ENCODE peak calls at places on chromosomes 1 and 21, in ten cellular contexts. One of them, this sample, is unnamed. For H3K4me1, the result is how much of the 10 kb centered on the place peaks cover.

GRCh38 chr1:227894831-227895451 is 52.8 kb downstream of the WNT9A start:
- DNase-seq in A549: no peak
- DNase-seq in Peyer's patch: peak
- DNase-seq in IMR-90: no peak
- DNase-seq in adrenal gland: no peak
- DNase-seq in H1: no peak
- DNase-seq in body of pancreas: peak
- DNase-seq in upper lobe of left lung: peak
- DNase-seq in suprapubic skin: peak
- DNase-seq in heart left ventricle: no peak
- DNase-seq in this sample: no peak

GRCh38 chr1:78005755-78006154 is 1.0 kb downstream of the DNAJB4 start:
- DNase-seq in A549: peak
- DNase-seq in Peyer's patch: no peak
- DNase-seq in IMR-90: peak
- DNase-seq in adrenal gland: peak
- DNase-seq in H1: no peak
- DNase-seq in body of pancreas: peak
- DNase-seq in upper lobe of left lung: no peak
- DNase-seq in suprapubic skin: no peak
- DNase-seq in heart left ventricle: no peak
- DNase-seq in this sample: no peak

GRCh38 chr1:184827600-184828368 is 73.1 kb upstream of the EDEM3 start:
- DNase-seq in A549: no peak
- DNase-seq in Peyer's patch: no peak
- DNase-seq in IMR-90: peak
- DNase-seq in adrenal gland: peak
- DNase-seq in H1: peak
- DNase-seq in body of pancreas: no peak
- DNase-seq in upper lobe of left lung: no peak
- DNase-seq in suprapubic skin: no peak
- DNase-seq in heart left ventricle: no peak
- DNase-seq in this sample: no peak

GRCh38 chr1:218553197-218553596 is 208.1 kb downstream of the TGFB2 start:
- DNase-seq in A549: no peak
- DNase-seq in Peyer's patch: no peak
- DNase-seq in IMR-90: no peak
- DNase-seq in adrenal gland: no peak
- DNase-seq in H1: no peak
- DNase-seq in body of pancreas: no peak
- DNase-seq in upper lobe of left lung: no peak
- DNase-seq in suprapubic skin: no peak
- DNase-seq in heart left ventricle: no peak
- DNase-seq in this sample: no peak

GRCh38 chr1:30911061-30911954 is 2.8 kb upstream of the SDC3 start:
- DNase-seq in A549: peak
- DNase-seq in Peyer's patch: peak
- DNase-seq in IMR-90: peak
- DNase-seq in adrenal gland: peak
- DNase-seq in H1: peak
- DNase-seq in body of pancreas: peak
- DNase-seq in upper lobe of left lung: peak
- DNase-seq in suprapubic skin: peak
- DNase-seq in heart left ventricle: peak
- DNase-seq in this sample: peak

GRCh38 chr21:26041441-26042180 is 129.0 kb downstream of the APP start:
- DNase-seq in A549: no peak
- DNase-seq in Peyer's patch: no peak
- DNase-seq in IMR-90: peak
- DNase-seq in adrenal gland: peak
- DNase-seq in H1: no peak
- DNase-seq in body of pancreas: no peak
- DNase-seq in upper lobe of left lung: no peak
- DNase-seq in suprapubic skin: no peak
- DNase-seq in heart left ventricle: no peak
- DNase-seq in this sample: no peak

GRCh38 chr1:91501527-91501859 is 842 bp downstream of the CDC7 start:
- DNase-seq in A549: no peak
- DNase-seq in Peyer's patch: no peak
- DNase-seq in IMR-90: peak
- DNase-seq in adrenal gland: no peak
- DNase-seq in H1: no peak
- DNase-seq in body of pancreas: no peak
- DNase-seq in upper lobe of left lung: no peak
- DNase-seq in suprapubic skin: no peak
- DNase-seq in heart left ventricle: no peak
- DNase-seq in this sample: no peak

GRCh38 chr1:43531906-43532584 is 1.4 kb downstream of the PTPRF start:
- DNase-seq in A549: no peak
- DNase-seq in Peyer's patch: no peak
- DNase-seq in IMR-90: no peak
- DNase-seq in adrenal gland: no peak
- DNase-seq in H1: no peak
- DNase-seq in body of pancreas: no peak
- DNase-seq in upper lobe of left lung: no peak
- DNase-seq in suprapubic skin: no peak
- DNase-seq in heart left ventricle: no peak
- DNase-seq in this sample: no peak

GRCh38 chr1:158793604-158794003 is 12.6 kb upstream of the OR6N2 start:
- DNase-seq in A549: no peak
- DNase-seq in Peyer's patch: peak
- DNase-seq in IMR-90: no peak
- DNase-seq in adrenal gland: no peak
- DNase-seq in H1: no peak
- DNase-seq in body of pancreas: no peak
- DNase-seq in upper lobe of left lung: no peak
- DNase-seq in suprapubic skin: no peak
- DNase-seq in heart left ventricle: no peak
- DNase-seq in this sample: no peak

DNA sequence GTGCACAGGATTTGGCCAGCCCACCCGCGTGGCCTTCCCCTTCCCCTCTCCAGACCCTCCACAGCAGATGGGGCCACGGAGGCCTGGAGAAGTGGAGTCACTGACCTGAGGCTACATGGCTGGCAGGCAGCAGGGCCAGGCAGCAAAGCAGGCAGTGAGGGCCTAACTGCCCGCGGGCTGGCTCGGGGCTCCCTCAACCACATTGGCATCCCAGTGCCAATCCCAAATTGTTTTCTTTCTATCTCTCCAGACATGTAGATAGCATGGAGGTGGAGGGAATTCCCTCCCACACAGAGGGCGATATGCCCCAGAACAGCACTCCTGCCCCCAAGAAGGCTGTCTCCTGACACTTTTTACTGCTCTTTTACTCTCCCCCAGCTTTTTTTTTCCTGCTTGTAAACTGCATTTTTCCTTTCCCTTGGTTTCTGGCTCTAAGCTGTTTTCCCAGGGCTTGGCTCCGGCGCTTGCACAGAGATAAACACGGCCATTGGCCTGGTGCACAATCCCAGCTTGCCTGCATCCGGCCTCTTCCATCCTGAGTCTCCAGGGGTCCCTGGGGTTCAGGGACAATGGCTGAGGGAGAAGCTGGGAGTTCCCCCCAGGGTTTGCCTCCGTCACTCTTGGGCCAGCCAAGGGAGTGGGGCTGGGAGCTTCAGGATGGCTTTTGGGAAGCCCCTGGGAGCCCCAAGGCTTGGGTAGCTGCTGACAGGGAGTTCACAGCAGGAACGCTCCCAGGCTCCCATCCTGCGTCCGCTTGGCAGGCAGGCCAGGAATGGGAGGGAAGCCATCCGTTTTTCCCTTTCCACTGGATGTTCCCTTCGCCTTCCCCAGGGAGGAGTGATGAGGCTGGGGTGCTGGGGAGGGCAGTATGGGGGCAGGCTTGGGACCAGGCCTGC is 7.0 kb downstream of the EPHX1 start:
- DNase-seq in A549: no peak
- DNase-seq in Peyer's patch: no peak
- DNase-seq in IMR-90: peak
- DNase-seq in adrenal gland: peak
- DNase-seq in H1: no peak
- DNase-seq in body of pancreas: peak
- DNase-seq in upper lobe of left lung: no peak
- DNase-seq in suprapubic skin: no peak
- DNase-seq in heart left ventricle: peak
- DNase-seq in this sample: no peak
- H3K4me1 ChIP-seq in A549: half or more
- H3K4me1 ChIP-seq in Peyer's patch: half or more
- H3K4me1 ChIP-seq in IMR-90: under half
- H3K4me1 ChIP-seq in adrenal gland: half or more
- H3K4me1 ChIP-seq in H1: under half
- H3K4me1 ChIP-seq in body of pancreas: half or more
- H3K4me1 ChIP-seq in upper lobe of left lung: half or more
- H3K4me1 ChIP-seq in suprapubic skin: half or more
- H3K4me1 ChIP-seq in heart left ventricle: half or more
- H3K4me1 ChIP-seq in this sample: half or more

GRCh38 chr1:211259596-211260126 is 495 bp downstream of the RCOR3 start:
- DNase-seq in A549: peak
- DNase-seq in Peyer's patch: no peak
- DNase-seq in IMR-90: no peak
- DNase-seq in adrenal gland: peak
- DNase-seq in H1: no peak
- DNase-seq in body of pancreas: peak
- DNase-seq in upper lobe of left lung: peak
- DNase-seq in suprapubic skin: no peak
- DNase-seq in heart left ventricle: peak
- DNase-seq in this sample: peak
- TF ChIP-seq POLR2A in A549: no peak
- TF ChIP-seq POLR2A in Peyer's patch: no peak
- TF ChIP-seq POLR2A in IMR-90: no peak
- TF ChIP-seq POLR2A in adrenal gland: no peak
- TF ChIP-seq POLR2A in H1: no peak
- TF ChIP-seq POLR2A in body of pancreas: no peak
- TF ChIP-seq POLR2A in upper lobe of left lung: no peak
- TF ChIP-seq POLR2A in suprapubic skin: no peak
- TF ChIP-seq POLR2A in heart left ventricle: no peak
- TF ChIP-seq POLR2A in this sample: no peak

GRCh38 chr1:160125761-160126160 is 10.2 kb downstream of the ATP1A2 start:
- DNase-seq in A549: no peak
- DNase-seq in Peyer's patch: no peak
- DNase-seq in IMR-90: peak
- DNase-seq in adrenal gland: no peak
- DNase-seq in H1: no peak
- DNase-seq in body of pancreas: no peak
- DNase-seq in upper lobe of left lung: no peak
- DNase-seq in suprapubic skin: no peak
- DNase-seq in heart left ventricle: no peak
- DNase-seq in this sample: no peak
- H3K4me1 ChIP-seq in A549: half or more
- H3K4me1 ChIP-seq in Peyer's patch: under half
- H3K4me1 ChIP-seq in IMR-90: under half
- H3K4me1 ChIP-seq in adrenal gland: under half
- H3K4me1 ChIP-seq in H1: under half
- H3K4me1 ChIP-seq in body of pancreas: under half
- H3K4me1 ChIP-seq in upper lobe of left lung: under half
- H3K4me1 ChIP-seq in suprapubic skin: under half
- H3K4me1 ChIP-seq in heart left ventricle: half or more
- H3K4me1 ChIP-seq in this sample: under half

DNA sequence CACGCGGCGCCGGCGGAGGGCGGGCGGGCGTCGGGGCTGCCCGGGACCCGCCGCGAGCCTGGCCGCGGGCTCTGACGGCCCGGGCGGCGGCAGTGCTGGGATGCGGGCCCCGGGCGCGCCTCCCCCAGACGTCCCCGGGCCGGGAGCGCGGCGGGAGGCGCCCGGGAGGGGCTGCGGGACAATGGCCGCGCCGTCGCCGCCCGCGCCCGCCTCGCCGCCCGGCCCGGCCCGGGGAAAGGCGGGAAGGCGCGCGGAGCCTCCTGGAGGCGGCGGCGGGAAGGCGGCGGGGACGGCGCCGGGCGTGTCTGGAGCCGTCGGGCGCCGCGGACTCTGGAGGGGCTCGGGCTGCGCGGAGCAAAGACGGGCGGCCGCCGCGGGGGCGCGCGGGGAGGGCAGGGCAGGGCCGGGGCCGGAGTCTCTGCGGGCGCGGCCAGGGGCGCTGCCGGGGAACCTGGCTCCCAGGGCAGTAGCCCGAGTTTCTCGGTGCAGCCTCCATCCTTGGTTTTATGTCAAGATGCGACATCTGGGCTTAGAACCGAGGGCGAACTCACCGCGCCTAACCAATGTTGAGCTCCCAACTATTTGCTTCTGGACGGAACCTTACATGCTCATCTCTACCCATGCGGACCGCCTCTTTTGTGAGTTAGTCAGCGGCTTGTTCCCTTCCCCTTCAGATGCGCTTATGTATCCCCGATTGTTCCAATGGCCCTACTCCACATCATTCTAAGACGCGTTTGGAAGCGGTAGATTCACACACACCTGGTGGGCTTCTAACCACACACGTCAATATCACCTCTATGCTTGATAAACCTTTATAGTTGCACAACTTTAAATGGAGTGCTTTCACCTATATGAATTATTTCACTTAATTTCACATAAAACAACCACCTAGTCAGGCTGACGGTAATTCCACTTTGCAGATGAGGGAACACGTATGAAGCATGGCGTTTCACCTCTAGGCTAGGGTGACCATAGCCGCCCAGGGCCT is 651 bp downstream of the ZBTB8A start:
- DNase-seq in A549: peak
- DNase-seq in Peyer's patch: peak
- DNase-seq in IMR-90: peak
- DNase-seq in adrenal gland: peak
- DNase-seq in H1: no peak
- DNase-seq in body of pancreas: peak
- DNase-seq in upper lobe of left lung: peak
- DNase-seq in suprapubic skin: no peak
- DNase-seq in heart left ventricle: peak
- DNase-seq in this sample: no peak
- TF ChIP-seq POLR2A in A549: no peak
- TF ChIP-seq POLR2A in Peyer's patch: no peak
- TF ChIP-seq POLR2A in IMR-90: no peak
- TF ChIP-seq POLR2A in adrenal gland: peak
- TF ChIP-seq POLR2A in H1: peak
- TF ChIP-seq POLR2A in body of pancreas: no peak
- TF ChIP-seq POLR2A in upper lobe of left lung: no peak
- TF ChIP-seq POLR2A in suprapubic skin: no peak
- TF ChIP-seq POLR2A in heart left ventricle: no peak
- TF ChIP-seq POLR2A in this sample: no peak